ENCODE peak calls at places on chromosomes 5 and 9, in seven cellular contexts. Z is activated CD8-positive, alpha-beta T cell treated with anti-CD3 and anti-CD28 coated beads, Interleukin-2, amount 10 ng/mL, durations not matched to agents 7 days and 5 days; F is stimulated activated CD8-positive, alpha-beta memory T cell treated with anti-CD3 and anti-CD28 coated beads, Interleukin-2, amount 100 ng/mL, for 48 hours; U is neural progenitor cell; Y is NCI-H2171 treated with DMSO at 0.1 percent for 48 hours; D is left ventricle myocardium superior; W is spleen. G is an unnamed sample.

GRCh38 chr5:100623719-100624118 is 88.5 kb downstream of the FAM174A start:
- DNase-seq in Y (no peak), Z (no peak), U (no peak), D (no peak), F (no peak), W (no peak), G (peak)

GRCh38 chr9:75488082-75488713 is 399.9 kb downstream of the OSTF1 start:
- DNase-seq in Z (no peak), U (peak), Y (no peak), F (no peak), W (no peak), D (peak), G (no peak)

GRCh38 chr5:142063878-142064331 is 44.7 kb upstream of the NDFIP1 start:
- DNase-seq in Y (no peak), W (peak), Z (peak), D (peak), F (peak), U (peak), G (peak)

GRCh38 chr9:107387401-107387800 is 102.2 kb downstream of the KLF4 start:
- DNase-seq in W (no peak), D (no peak), Y (peak), F (no peak), Z (no peak), U (no peak), G (no peak)

GRCh38 chr5:39176740-39177628 is 42.4 kb downstream of the FYB1 start:
- DNase-seq in W (no peak), U (no peak), D (no peak), Z (peak), Y (no peak), F (peak), G (no peak)

GRCh38 chr5:79962580-79963222 is 28.4 kb downstream of the MTX3 start:
- DNase-seq in U (peak), F (peak), Z (no peak), W (no peak), D (no peak), Y (peak), G (peak)

GRCh38 chr5:94693043-94693822 is 74.8 kb downstream of the SLF1 start:
- DNase-seq in W (no peak), D (no peak), Y (peak), F (no peak), Z (no peak), U (peak), G (peak)

GRCh38 chr5:178437296-178438075 is 152.7 kb downstream of the COL23A1 start:
- DNase-seq in Y (no peak), U (no peak), D (no peak), W (no peak), F (no peak), Z (no peak), G (no peak)

GRCh38 chr9:120289091-120289490 is 290.9 kb downstream of the CDK5RAP2 start:
- DNase-seq in Z (no peak), F (no peak), W (no peak), U (peak), D (no peak), Y (no peak), G (no peak)

GRCh38 chr5:124902097-124902821 is 155.8 kb upstream of the ZNF608 start:
- DNase-seq in F (peak), U (no peak), D (peak), Y (peak), Z (peak), W (no peak), G (peak)